ENCODE peak calls at places on chromosome 16, in eight cellular contexts. W, X, A, Z, O, M, L and F are unnamed samples.

GRCh38 chr16:50594332-50595260 is 46.4 kb downstream of the NKD1 start:
- DNase-seq in W (no peak), X (no peak), A (no peak), Z (no peak), O (no peak), M (no peak), L (no peak), F (no peak)

GRCh38 chr16:49356728-49357488 is 16.7 kb upstream of the C16orf78 start:
- DNase-seq in W (no peak), X (no peak), A (no peak), Z (no peak), O (no peak), M (no peak), L (no peak), F (no peak)

GRCh38 chr16:29899516-29900101 is at the start of gene SEZ6L2:
- DNase-seq in W (peak), X (peak), A (peak), Z (peak), O (peak), M (peak), L (peak), F (no peak)

GRCh38 chr16:80666378-80667257 is 125.8 kb downstream of the DYNLRB2 start:
- DNase-seq in W (no peak), X (no peak), A (no peak), Z (no peak), O (no peak), M (no peak), L (no peak), F (peak)

GRCh38 chr16:83771306-83771942 is 36.4 kb upstream of the HSBP1 start:
- DNase-seq in W (no peak), X (no peak), A (peak), Z (no peak), O (no peak), M (no peak), L (peak), F (no peak)

GRCh38 chr16:66273644-66274334 is 92.7 kb upstream of the CDH5 start:
- DNase-seq in W (no peak), X (no peak), A (no peak), Z (peak), O (no peak), M (peak), L (no peak), F (peak)

GRCh38 chr16:53848277-53848942 is 144.5 kb downstream of the FTO start:
- DNase-seq in W (no peak), X (no peak), A (no peak), Z (no peak), O (no peak), M (no peak), L (no peak), F (no peak)

GRCh38 chr16:69941251-69942098 is 9.7 kb upstream of the CLEC18A start:
- DNase-seq in W (no peak), X (no peak), A (no peak), Z (no peak), O (no peak), M (no peak), L (no peak), F (no peak)

GRCh38 chr16:49441366-49441780 is 67.8 kb downstream of the C16orf78 start:
- DNase-seq in W (no peak), X (peak), A (peak), Z (peak), O (no peak), M (no peak), L (peak), F (no peak)

GRCh38 chr16:63363738-63364137 is 1327.5 kb upstream of the CDH8 start:
- DNase-seq in W (no peak), X (no peak), A (no peak), Z (no peak), O (no peak), M (no peak), L (no peak), F (no peak)

GRCh38 chr16:85286970-85287814 is 174.9 kb upstream of the CIBAR2 start:
- DNase-seq in W (peak), X (no peak), A (no peak), Z (peak), O (no peak), M (peak), L (peak), F (no peak)

GRCh38 chr16:83853834-83854233 is 45.1 kb upstream of the MLYCD start:
- DNase-seq in W (no peak), X (no peak), A (no peak), Z (no peak), O (no peak), M (no peak), L (no peak), F (no peak)

GRCh38 chr16:788399-789126 is at the start of gene CHTF18:
- DNase-seq in W (peak), X (peak), A (peak), Z (peak), O (peak), M (peak), L (peak), F (peak)

GRCh38 chr16:20839504-20839903 is 33.2 kb downstream of the REXO5 start:
- DNase-seq in W (no peak), X (no peak), A (no peak), Z (no peak), O (no peak), M (no peak), L (no peak), F (no peak)

GRCh38 chr16:75647138-75647491 is 350 bp downstream of the KARS1 start:
- DNase-seq in W (no peak), X (no peak), A (no peak), Z (no peak), O (no peak), M (no peak), L (no peak), F (no peak)

GRCh38 chr16:48613061-48613957 is 3.3 kb upstream of the N4BP1 start:
- DNase-seq in W (no peak), X (no peak), A (no peak), Z (peak), O (no peak), M (no peak), L (no peak), F (no peak)

GRCh38 chr16:87431926-87432325 is 39.8 kb downstream of the MAP1LC3B start:
- DNase-seq in W (no peak), X (peak), A (peak), Z (peak), O (no peak), M (peak), L (no peak), F (no peak)

GRCh38 chr16:17448640-17449638 is 21.8 kb downstream of the XYLT1 start:
- DNase-seq in W (no peak), X (peak), A (no peak), Z (no peak), O (no peak), M (no peak), L (peak), F (no peak)

GRCh38 chr16:80594756-80595155 is 54.0 kb downstream of the DYNLRB2 start:
- DNase-seq in W (no peak), X (no peak), A (no peak), Z (peak), O (no peak), M (no peak), L (no peak), F (no peak)

GRCh38 chr16:54677551-54677950 is 253.1 kb upstream of the IRX5 start:
- DNase-seq in W (no peak), X (no peak), A (no peak), Z (no peak), O (no peak), M (no peak), L (no peak), F (no peak)

DNA sequence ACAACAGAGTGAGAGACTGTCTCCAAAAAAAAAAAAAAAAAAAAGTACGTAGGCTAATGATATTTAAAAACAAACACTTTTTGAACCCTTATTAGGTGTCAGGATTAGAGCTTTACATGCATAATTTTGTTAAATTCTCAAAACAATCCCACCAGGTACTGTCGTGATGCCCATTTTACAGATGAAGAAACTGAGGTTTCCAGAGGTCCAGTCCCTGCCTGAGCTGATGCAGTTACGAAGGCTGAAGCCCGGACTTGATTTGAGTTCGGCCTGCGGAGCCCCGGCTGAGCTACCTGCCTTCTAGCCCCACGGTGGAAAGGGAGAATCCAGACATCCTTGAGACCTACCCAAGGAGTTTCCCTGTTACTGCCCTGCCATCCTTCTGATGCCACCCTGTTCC is 137.5 kb upstream of the EEF2KMT start:
- DNase-seq in W (no peak), X (no peak), A (no peak), Z (no peak), O (no peak), M (no peak), L (no peak), F (no peak)
- TF ChIP-seq CTCF in W (no peak), X (no peak), A (no peak), Z (no peak), O (no peak), M (no peak), L (no peak), F (no peak)

DNA sequence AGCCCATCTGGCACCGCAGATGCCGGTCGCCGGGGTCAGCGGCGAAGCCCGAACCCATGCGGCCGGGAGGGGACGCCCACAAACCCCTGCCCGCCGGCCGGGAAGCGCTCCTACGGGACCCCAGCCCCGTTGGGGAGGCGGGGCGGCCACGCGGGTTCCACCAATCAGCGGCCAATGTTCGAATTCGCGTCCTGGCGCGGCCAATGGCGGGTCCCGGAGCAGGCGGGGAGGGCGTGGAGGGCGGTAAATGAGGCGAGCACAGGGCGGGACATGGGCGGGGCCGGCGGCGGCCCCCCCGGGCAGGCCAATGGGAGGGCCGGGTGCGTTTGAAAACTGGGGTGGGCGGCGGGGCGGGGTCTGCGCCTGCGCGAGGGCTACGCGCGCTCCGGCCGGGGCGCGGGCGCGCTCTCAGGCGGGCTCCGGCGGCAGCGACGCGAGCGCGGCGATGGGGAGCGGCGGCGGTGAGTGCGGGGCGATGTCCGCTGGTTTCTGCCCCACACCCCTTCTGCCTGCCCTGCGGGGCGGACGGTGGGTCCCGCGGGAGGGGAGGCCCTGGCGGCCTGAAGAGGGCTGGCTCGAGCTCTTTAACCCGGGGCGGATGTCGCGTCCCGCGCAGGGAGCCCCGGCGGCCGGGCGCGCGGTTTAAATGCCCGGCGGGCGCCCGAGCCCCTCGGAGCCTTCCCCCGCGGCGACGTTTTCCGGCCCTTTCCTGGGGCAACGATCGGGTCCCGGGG is at the start of gene CCNF:
- DNase-seq in W (peak), X (peak), A (peak), Z (peak), O (peak), M (peak), L (peak), F (peak)
- TF ChIP-seq CTCF in W (no peak), X (peak), A (no peak), Z (no peak), O (no peak), M (peak), L (peak), F (no peak)

GRCh38 chr16:1964506-1965471 is at the start of gene RPS2:
- DNase-seq in W (peak), X (peak), A (peak), Z (peak), O (peak), M (peak), L (peak), F (peak)
- TF ChIP-seq CTCF in W (no peak), X (no peak), A (no peak), Z (no peak), O (no peak), M (no peak), L (peak), F (no peak)

DNA sequence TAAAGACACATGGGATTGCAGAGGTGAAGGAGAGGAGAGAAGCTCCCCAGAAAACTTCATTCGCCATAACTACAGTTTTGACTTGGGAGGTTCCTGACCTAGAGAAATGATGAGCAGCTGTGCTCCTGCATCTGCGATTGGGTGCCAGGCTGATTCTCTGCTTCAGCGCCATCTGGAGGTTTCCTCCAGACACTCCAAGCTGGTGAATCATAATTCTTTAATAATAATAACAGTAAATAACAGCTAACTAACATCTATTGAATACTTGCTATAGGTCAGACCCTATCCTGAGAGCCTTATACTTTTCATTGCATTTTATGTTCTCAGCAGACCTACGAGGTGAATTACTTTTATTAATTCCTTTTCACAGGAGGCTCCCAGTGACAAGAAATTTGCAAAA is 575.8 kb downstream of the TOX3 start:
- DNase-seq in W (no peak), X (no peak), A (peak), Z (peak), O (no peak), M (peak), L (no peak), F (no peak)
- TF ChIP-seq CTCF in W (no peak), X (no peak), A (peak), Z (peak), O (peak), M (peak), L (no peak), F (peak)

GRCh38 chr16:2486645-2487516 is 12.0 kb downstream of the TBC1D24 start:
- DNase-seq in W (peak), X (peak), A (no peak), Z (no peak), O (no peak), M (no peak), L (peak), F (no peak)
- TF ChIP-seq CTCF in W (no peak), X (no peak), A (no peak), Z (no peak), O (peak), M (no peak), L (peak), F (no peak)

GRCh38 chr16:3912373-3912772 is 31.9 kb upstream of the CREBBP start:
- DNase-seq in W (no peak), X (no peak), A (no peak), Z (no peak), O (no peak), M (no peak), L (no peak), F (no peak)
- TF ChIP-seq CTCF in W (no peak), X (no peak), A (no peak), Z (no peak), O (no peak), M (no peak), L (no peak), F (no peak)